ENCODE peak calls at places on chromosomes 1 and 21, in five cellular contexts. H is RPMI7951, Q is left lung, S is SW480, G is WTC11. E is an unnamed sample.

GRCh38 chr1:181818943-181819342 is 242.6 kb downstream of the ZNF648 start:
- DNase-seq in G (no peak), Q (no peak), H (no peak), S (no peak), E (no peak)

GRCh38 chr1:116861137-116861536 is 48.6 kb upstream of the PTGFRN start:
- DNase-seq in Q (no peak), G (no peak), H (no peak), S (no peak), E (no peak)

GRCh38 chr1:35449334-35450008 is 107.7 kb downstream of the KIAA0319L start:
- DNase-seq in S (no peak), G (no peak), Q (no peak), H (peak), E (no peak)

GRCh38 chr21:45819478-45820170 is 161.9 kb upstream of the COL6A1 start:
- DNase-seq in Q (no peak), H (peak), S (no peak), G (no peak), E (no peak)

GRCh38 chr1:107953551-107953950 is 11.4 kb downstream of the VAV3 start:
- DNase-seq in Q (no peak), H (no peak), G (no peak), S (no peak), E (no peak)

GRCh38 chr1:145961425-145962156 is 2.8 kb downstream of the ANKRD34A start:
- DNase-seq in S (no peak), H (peak), G (peak), Q (peak), E (no peak)

GRCh38 chr1:68131261-68131660 is 80.8 kb upstream of the DIRAS3 start:
- DNase-seq in G (no peak), Q (no peak), S (no peak), H (no peak), E (no peak)

GRCh38 chr1:76868154-76868882 is 1.0 kb downstream of the ST6GALNAC5 start:
- DNase-seq in H (peak), G (peak), Q (peak), S (no peak), E (no peak)

GRCh38 chr1:239315623-239316217 is 70.6 kb upstream of the CHRM3 start:
- DNase-seq in S (no peak), G (no peak), Q (no peak), H (no peak), E (no peak)

GRCh38 chr21:33208534-33208933 is 21.2 kb upstream of the IFNAR2 start:
- DNase-seq in Q (no peak), G (no peak), S (no peak), H (no peak), E (no peak)

GRCh38 chr1:119053917-119054316 is 65.8 kb upstream of the TBX15 start:
- DNase-seq in Q (no peak), H (no peak), G (no peak), S (no peak), E (no peak)

GRCh38 chr1:232767381-232768074 is 37.7 kb upstream of the MAP10 start:
- DNase-seq in H (peak), S (no peak), G (no peak), Q (no peak), E (no peak)

GRCh38 chr1:44237721-44238457 is 24.6 kb downstream of the DMAP1 start:
- DNase-seq in H (no peak), S (no peak), Q (peak), G (peak), E (no peak)

GRCh38 chr1:77841574-77841973 is 46.9 kb upstream of the NEXN start:
- DNase-seq in Q (no peak), S (no peak), G (no peak), H (no peak), E (no peak)

GRCh38 chr1:2003564-2004131 is at the start of gene CFAP74:
- DNase-seq in G (peak), Q (peak), S (peak), H (no peak), E (peak)

GRCh38 chr1:244053831-244054230 is 2.7 kb downstream of the ZBTB18 start:
- DNase-seq in Q (no peak), G (no peak), S (no peak), H (no peak), E (no peak)

GRCh38 chr1:116697892-116698595 is 30.5 kb upstream of the IGSF3 start:
- DNase-seq in G (no peak), S (no peak), H (peak), Q (no peak), E (no peak)

GRCh38 chr1:1775364-1776226 is 2.7 kb downstream of the NADK start:
- DNase-seq in S (no peak), G (no peak), H (no peak), Q (no peak), E (no peak)

GRCh38 chr21:45125347-45125746 is 51.0 kb downstream of the ADARB1 start:
- DNase-seq in S (no peak), Q (no peak), G (no peak), H (no peak), E (no peak)

GRCh38 chr1:224432141-224432540 is 2.5 kb downstream of the WDR26 start:
- DNase-seq in Q (no peak), H (no peak), G (no peak), S (no peak), E (no peak)

GRCh38 chr21:45981154-45981606 is 390 bp upstream of the COL6A1 start:
- DNase-seq in S (peak), G (peak), Q (peak), H (peak), E (peak)

GRCh38 chr1:8408151-8408839 is 90.4 kb downstream of the SLC45A1 start:
- DNase-seq in S (peak), H (no peak), Q (no peak), G (no peak), E (no peak)

GRCh38 chr1:77824083-77824482 is 44.6 kb downstream of the MIGA1 start:
- DNase-seq in G (no peak), Q (no peak), H (peak), S (no peak), E (peak)

GRCh38 chr1:160705176-160705745 is 6.4 kb downstream of the CD48 start:
- DNase-seq in G (no peak), S (no peak), H (no peak), Q (no peak), E (no peak)

GRCh38 chr1:88333301-88333700 is 350.8 kb upstream of the PKN2 start:
- DNase-seq in S (no peak), Q (no peak), G (no peak), H (no peak), E (no peak)

GRCh38 chr1:3103977-3104677 is 35.1 kb downstream of the PRDM16 start:
- DNase-seq in G (no peak), Q (no peak), S (no peak), H (no peak), E (no peak)

GRCh38 chr1:36665478-36666080 is 182.9 kb upstream of the CSF3R start:
- DNase-seq in Q (no peak), H (no peak), S (no peak), G (no peak), E (no peak)

E was measured in HepG2.